ENCODE peak calls at places on chromosomes 1 and 21, in six cellular contexts. K is erythroblast, T is adrenal gland, C is body of pancreas, V is ovary, U is suprapubic skin. G is an unnamed sample.

GRCh38 chr1:17409391-17409811 is 30.1 kb downstream of the RCC2 start:
- DNase-seq in K (peak; percentile 19), T (no peak), C (peak; percentile 45), V (no peak), U (no peak), G (no peak)

GRCh38 chr1:218425647-218426342 is 80.7 kb downstream of the TGFB2 start:
- DNase-seq in K (no peak), T (no peak), C (no peak), V (no peak), U (no peak), G (peak; percentile 20)

GRCh38 chr1:22142315-22143064 is 407 bp downstream of the WNT4 start:
- DNase-seq in K (no peak), T (no peak), C (peak; percentile 49), V (no peak), U (no peak), G (peak; percentile 36)

GRCh38 chr1:56324504-56324903 is 254.9 kb downstream of the PLPP3 start:
- DNase-seq in K (no peak), T (no peak), C (no peak), V (no peak), U (no peak), G (no peak)

GRCh38 chr1:233759665-233760064 is 144.8 kb upstream of the SLC35F3 start:
- DNase-seq in K (no peak), T (no peak), C (no peak), V (no peak), U (no peak), G (no peak)

GRCh38 chr1:78408192-78408591 is 82.6 kb upstream of the PTGFR start:
- DNase-seq in K (no peak), T (no peak), C (no peak), V (no peak), U (no peak), G (no peak)

GRCh38 chr1:230109871-230110667 is 43.0 kb downstream of the GALNT2 start:
- DNase-seq in K (peak; percentile 55), T (no peak), C (peak; percentile 44), V (no peak), U (no peak), G (no peak)

GRCh38 chr1:60922304-60922703 is 160.1 kb upstream of the NFIA start:
- DNase-seq in K (no peak), T (no peak), C (no peak), V (no peak), U (no peak), G (no peak)

GRCh38 chr1:156504821-156505678 is 4.5 kb upstream of the MEF2D start:
- DNase-seq in K (peak; percentile 98), T (peak; percentile 99), C (peak; percentile 99), V (peak; percentile 100), U (peak; percentile 100), G (peak; percentile 97)

GRCh38 chr1:115764541-115764940 is 4.0 kb downstream of the CASQ2 start:
- DNase-seq in K (peak; percentile 34), T (no peak), C (peak; percentile 74), V (no peak), U (no peak), G (no peak)

GRCh38 chr21:38751379-38752050 is 54.2 kb upstream of the ETS2 start:
- DNase-seq in K (no peak), T (peak; percentile 26), C (no peak), V (no peak), U (no peak), G (no peak)

GRCh38 chr1:113292660-113293626 is 97.4 kb upstream of the MAGI3 start:
- DNase-seq in K (no peak), T (no peak), C (peak; percentile 42), V (no peak), U (no peak), G (no peak)

GRCh38 chr21:25366116-25366515 is 241.2 kb downstream of the MRPL39 start:
- DNase-seq in K (no peak), T (no peak), C (no peak), V (no peak), U (no peak), G (no peak)

GRCh38 chr1:52365091-52365745 is 787 bp downstream of the CC2D1B start:
- DNase-seq in K (peak; percentile 83), T (peak; percentile 62), C (peak; percentile 54), V (peak; percentile 53), U (no peak), G (peak; percentile 80)

GRCh38 chr21:41669533-41669830 is 97.4 kb downstream of the RIPK4 start:
- DNase-seq in K (no peak), T (no peak), C (no peak), V (no peak), U (no peak), G (no peak)

GRCh38 chr1:3133671-3134070 is 64.7 kb downstream of the PRDM16 start:
- DNase-seq in K (no peak), T (no peak), C (peak; percentile 57), V (no peak), U (no peak), G (no peak)

GRCh38 chr1:167563579-167564246 is 10.2 kb upstream of the CREG1 start:
- DNase-seq in K (peak; percentile 41), T (no peak), C (peak; percentile 22), V (no peak), U (no peak), G (no peak)

GRCh38 chr1:22332166-22332717 is 119.4 kb upstream of the ZBTB40 start:
- DNase-seq in K (no peak), T (no peak), C (no peak), V (peak; percentile 62), U (no peak), G (no peak)

GRCh38 chr1:175933801-175934200 is 190.4 kb upstream of the TNR start:
- DNase-seq in K (no peak), T (no peak), C (no peak), V (no peak), U (no peak), G (no peak)

GRCh38 chr21:22855581-22855980 is 1857.4 kb downstream of the NCAM2 start:
- DNase-seq in K (no peak), T (no peak), C (no peak), V (no peak), U (no peak), G (no peak)

GRCh38 chr1:25042331-25042730 is 112.3 kb upstream of the RUNX3 start:
- DNase-seq in K (no peak), T (no peak), C (no peak), V (no peak), U (no peak), G (no peak)
- TF ChIP-seq POLR2A in K (no peak), T (no peak), C (no peak), V (no peak), U (no peak), G (no peak)

GRCh38 chr1:44785027-44785376 is 3.0 kb downstream of the BEST4 start:
- DNase-seq in K (no peak), T (no peak), C (no peak), V (no peak), U (no peak), G (no peak)

GRCh38 chr1:44786841-44787426 is 1.0 kb downstream of the BEST4 start:
- DNase-seq in K (no peak), T (no peak), C (no peak), V (no peak), U (no peak), G (no peak)

GRCh38 chr1:44785501-44786137 is 2.4 kb downstream of the BEST4 start:
- DNase-seq in K (no peak), T (no peak), C (no peak), V (no peak), U (no peak), G (no peak)

GRCh38 chr1:44787506-44787905 is 464 bp downstream of the BEST4 start:
- DNase-seq in K (no peak), T (no peak), C (no peak), V (no peak), U (no peak), G (no peak)

DNA sequence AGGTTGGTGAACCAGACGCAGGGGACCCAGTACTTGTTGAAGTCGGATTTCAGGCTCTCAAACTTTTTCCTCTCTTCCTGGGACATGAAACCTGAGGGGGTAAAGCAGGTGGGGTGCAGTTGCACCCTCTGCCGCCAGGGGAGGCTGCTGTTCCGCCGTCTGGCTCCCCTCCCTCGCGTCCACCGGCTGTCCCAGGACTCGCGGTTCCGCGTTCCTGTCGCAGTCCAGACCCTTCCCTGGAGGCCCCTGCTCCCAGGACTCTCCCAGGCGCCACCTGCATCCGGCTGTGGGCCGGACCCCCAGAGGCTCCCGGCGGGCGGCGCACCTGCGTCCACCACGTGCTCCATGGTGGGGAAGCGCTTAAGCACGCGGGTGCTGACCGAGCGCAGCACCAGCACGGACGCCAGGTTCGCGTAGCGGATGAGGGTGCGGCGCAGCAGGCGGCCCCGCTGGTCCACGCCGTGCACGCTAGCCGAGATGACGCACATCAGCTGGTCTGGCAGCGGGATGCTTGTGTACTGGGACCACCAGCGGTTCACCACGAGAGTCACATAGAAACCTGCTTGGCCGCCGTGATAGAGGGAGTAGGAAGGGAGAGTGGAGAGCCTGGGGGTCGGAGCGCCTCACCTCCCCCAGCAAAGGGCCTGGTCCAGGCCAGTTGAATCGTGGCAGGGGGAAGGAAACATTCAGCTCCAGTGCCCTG is 1.7 kb downstream of the BEST4 start:
- DNase-seq in K (peak; percentile 87), T (peak; percentile 70), C (peak; percentile 84), V (peak; percentile 79), U (no peak), G (peak; percentile 60)
- TF ChIP-seq POLR2A in K (no peak), T (no peak), C (peak; percentile 62), V (no peak), U (no peak), G (no peak)

GRCh38 chr1:169892176-169892818 is 1.4 kb downstream of the SCYL3 start:
- DNase-seq in K (peak; percentile 28), T (no peak), C (peak; percentile 19), V (no peak), U (no peak), G (no peak)

GRCh38 chr1:169892819-169893644 is 664 bp downstream of the SCYL3 start:
- DNase-seq in K (peak; percentile 63), T (peak; percentile 45), C (peak; percentile 51), V (peak; percentile 48), U (peak; percentile 83), G (peak; percentile 62)

GRCh38 chr1:169896013-169896412 is 2.3 kb upstream of the SCYL3 start:
- DNase-seq in K (no peak), T (no peak), C (no peak), V (no peak), U (no peak), G (no peak)

GRCh38 chr1:169894424-169895145 is 889 bp upstream of the SCYL3 start:
- DNase-seq in K (no peak), T (no peak), C (no peak), V (peak; percentile 16), U (no peak), G (no peak)

GRCh38 chr1:169893645-169894423 is at the start of gene SCYL3:
- DNase-seq in K (peak; percentile 97), T (peak; percentile 91), C (peak; percentile 94), V (peak; percentile 94), U (peak; percentile 97), G (peak; percentile 96)
- TF ChIP-seq POLR2A in K (peak; percentile 75), T (peak; percentile 54), C (peak; percentile 95), V (peak; percentile 64), U (no peak), G (peak; percentile 64)

GRCh38 chr1:209769171-209769904 is 13.5 kb downstream of the TRAF3IP3 start:
- DNase-seq in K (no peak), T (peak; percentile 37), C (peak; percentile 48), V (peak; percentile 31), U (no peak), G (peak; percentile 69)

GRCh38 chr1:209769956-209770355 is 14.1 kb downstream of the TRAF3IP3 start:
- DNase-seq in K (no peak), T (no peak), C (no peak), V (no peak), U (no peak), G (no peak)

GRCh38 chr1:209767706-209768105 is 11.9 kb downstream of the TRAF3IP3 start:
- DNase-seq in K (no peak), T (no peak), C (no peak), V (no peak), U (no peak), G (no peak)

GRCh38 chr1:209767105-209767504 is 11.3 kb downstream of the TRAF3IP3 start:
- DNase-seq in K (no peak), T (no peak), C (no peak), V (no peak), U (no peak), G (no peak)

GRCh38 chr1:209768354-209768774 is 12.5 kb downstream of the TRAF3IP3 start:
- DNase-seq in K (no peak), T (no peak), C (no peak), V (no peak), U (no peak), G (no peak)
- TF ChIP-seq POLR2A in K (no peak), T (no peak), C (no peak), V (no peak), U (no peak), G (no peak)

G was measured in H54.